ENCODE peak calls at places on chromosomes 2 and 18, in six cellular contexts. R, X, C, V, B and M are unnamed samples.

GRCh38 chr18:47917923-47918610 is 12.4 kb downstream of the SMAD2 start:
- DNase-seq in B (no peak), X (no peak), C (no peak), R (no peak), V (no peak), M (no peak)

GRCh38 chr2:85064927-85065630 is 68.1 kb upstream of the TCF7L1 start:
- DNase-seq in R (no peak), C (no peak), V (no peak), B (no peak), X (no peak), M (no peak)

GRCh38 chr18:2547477-2548087 is 23.7 kb downstream of the METTL4 start:
- DNase-seq in C (no peak), R (no peak), V (peak; percentile 83), B (peak; percentile 71), X (no peak), M (no peak)

GRCh38 chr2:237310515-237311114 is 103.3 kb downstream of the COL6A3 start:
- DNase-seq in R (no peak), X (no peak), V (no peak), B (peak; percentile 77), C (no peak), M (no peak)

GRCh38 chr2:133414486-133415209 is 153.6 kb downstream of the NCKAP5 start:
- DNase-seq in B (peak; percentile 82), V (peak; percentile 29), R (no peak), X (no peak), C (no peak), M (no peak)

GRCh38 chr2:120434909-120435308 is 89.0 kb downstream of the INHBB start:
- DNase-seq in B (no peak), R (no peak), X (no peak), V (no peak), C (no peak), M (no peak)

GRCh38 chr2:201797175-201797840 is 9.0 kb upstream of the CDK15 start:
- DNase-seq in R (no peak), B (peak; percentile 85), C (no peak), X (no peak), V (no peak), M (no peak)

GRCh38 chr2:240557808-240558207 is at the start of gene ANKMY1:
- DNase-seq in B (peak; percentile 67), X (no peak), V (no peak), C (no peak), R (peak; percentile 56), M (peak; percentile 71)

GRCh38 chr2:106137944-106138903 is 55.9 kb downstream of the UXS1 start:
- DNase-seq in R (peak; percentile 31), V (no peak), C (no peak), X (no peak), B (peak; percentile 48), M (no peak)

GRCh38 chr2:218079943-218080913 is 11.2 kb downstream of the RUFY4 start:
- DNase-seq in R (no peak), V (no peak), X (no peak), C (no peak), B (no peak), M (no peak)

GRCh38 chr2:182824056-182824758 is 42.2 kb downstream of the FRZB start:
- DNase-seq in V (no peak), X (no peak), B (no peak), R (no peak), C (no peak), M (no peak)

GRCh38 chr2:66431840-66432511 is 2.9 kb upstream of the MEIS1 start:
- DNase-seq in X (no peak), R (no peak), V (no peak), C (no peak), B (no peak), M (peak; percentile 63)

GRCh38 chr2:11377915-11378649 is 33.6 kb upstream of the ROCK2 start:
- DNase-seq in B (peak; percentile 79), R (no peak), X (no peak), V (peak; percentile 32), C (no peak), M (peak; percentile 89)

GRCh38 chr2:176174850-176175728 is 13.4 kb upstream of the HOXD1 start:
- DNase-seq in C (no peak), B (no peak), V (peak; percentile 77), X (no peak), R (no peak), M (no peak)

GRCh38 chr2:119260636-119261497 is 37.2 kb downstream of the STEAP3 start:
- DNase-seq in R (no peak), X (no peak), B (peak; percentile 12), C (no peak), V (no peak), M (no peak)

GRCh38 chr2:160076935-160077334 is 14.5 kb upstream of the PLA2R1 start:
- DNase-seq in B (no peak), C (no peak), X (no peak), V (no peak), R (no peak), M (no peak)

GRCh38 chr2:164706522-164706921 is 85.2 kb upstream of the GRB14 start:
- DNase-seq in C (no peak), X (no peak), V (no peak), R (no peak), B (peak; percentile 76), M (no peak)

GRCh38 chr2:160803881-160804280 is 310.3 kb upstream of the RBMS1 start:
- DNase-seq in B (no peak), V (no peak), X (no peak), C (no peak), R (no peak), M (no peak)

GRCh38 chr2:197285361-197285760 is 25.2 kb downstream of the ANKRD44 start:
- DNase-seq in C (no peak), V (no peak), X (no peak), R (no peak), B (no peak), M (no peak)

GRCh38 chr2:128262315-128263253 is 56.1 kb downstream of the HS6ST1 start:
- DNase-seq in C (no peak), R (no peak), X (no peak), V (no peak), B (no peak), M (no peak)

GRCh38 chr2:72037322-72037721 is 110.3 kb downstream of the CYP26B1 start:
- DNase-seq in C (no peak), V (no peak), R (no peak), B (no peak), X (no peak), M (no peak)

GRCh38 chr18:14930076-14930475 is 182.1 kb downstream of the ANKRD30B start:
- DNase-seq in R (no peak), B (no peak), C (no peak), V (no peak), X (no peak), M (no peak)

GRCh38 chr2:85787981-85788340 is 34.2 kb downstream of the ATOH8 start:
- DNase-seq in B (no peak), C (no peak), X (no peak), R (no peak), V (no peak), M (no peak)

GRCh38 chr18:58694720-58695468 is 23.6 kb downstream of the MALT1 start:
- DNase-seq in X (no peak), C (no peak), V (no peak), B (no peak), R (no peak), M (no peak)

GRCh38 chr18:58690259-58690658 is 19.0 kb downstream of the MALT1 start:
- DNase-seq in C (no peak), R (no peak), B (no peak), X (no peak), V (no peak), M (no peak)

GRCh38 chr18:58691256-58691655 is 20.0 kb downstream of the MALT1 start:
- DNase-seq in R (no peak), B (no peak), C (no peak), V (no peak), X (no peak), M (no peak)

GRCh38 chr18:58694221-58694620 is 23.0 kb downstream of the MALT1 start:
- DNase-seq in V (no peak), X (no peak), C (no peak), B (no peak), R (no peak), M (no peak)

DNA sequence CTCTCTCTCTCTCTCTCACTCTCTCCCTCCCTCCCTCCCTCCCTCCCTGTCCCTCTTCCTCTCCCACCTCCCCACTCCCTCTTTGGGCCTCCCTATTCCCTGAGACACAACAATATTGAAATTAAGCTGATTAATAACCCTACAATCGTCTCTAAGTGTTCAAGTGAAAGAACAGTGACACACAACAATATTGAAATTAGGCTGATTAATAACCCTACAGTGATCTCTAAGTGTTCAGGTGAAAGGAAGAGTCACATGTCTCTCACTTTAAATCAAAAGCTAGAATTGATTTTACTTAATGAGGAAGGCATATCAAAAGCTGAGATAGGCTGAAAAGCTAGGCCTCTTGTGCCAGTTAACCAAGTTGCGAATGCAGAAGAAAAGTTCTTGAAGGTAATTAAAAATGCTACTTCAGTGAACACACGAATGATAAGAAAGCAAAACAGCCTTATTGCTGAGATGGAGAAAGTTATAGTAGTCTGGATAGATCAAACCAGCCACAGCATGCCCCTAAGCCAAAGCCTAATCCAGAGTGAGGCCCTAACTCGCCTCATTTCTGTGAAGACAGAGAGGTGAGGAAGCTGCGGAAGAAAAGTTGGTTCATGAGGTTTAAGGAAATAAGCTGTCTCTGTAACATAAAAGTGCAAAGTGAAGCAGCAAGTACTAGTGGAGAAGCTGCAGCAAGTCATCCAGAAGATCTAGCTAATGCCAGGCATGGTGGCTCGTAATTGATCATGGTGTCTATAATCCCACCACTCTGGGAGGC is 21.3 kb downstream of the MALT1 start:
- DNase-seq in R (no peak), X (no peak), C (no peak), V (no peak), B (no peak), M (no peak)
- H3K4me1 ChIP-seq in R (peaks cover 6% of the 10 kb centered on the region), X (peaks cover 7% of the 10 kb centered on the region), C (no peaks in the 10 kb centered on the region), V (no peaks in the 10 kb centered on the region), B (no peaks in the 10 kb centered on the region), M (no peaks in the 10 kb centered on the region)

GRCh38 chr18:75317723-75318122 is 107.1 kb downstream of the TSHZ1 start:
- DNase-seq in R (no peak), X (no peak), B (no peak), C (no peak), V (no peak), M (no peak)

GRCh38 chr18:75314606-75315005 is 104.0 kb downstream of the TSHZ1 start:
- DNase-seq in X (peak; percentile 3), R (no peak), C (no peak), V (no peak), B (no peak), M (no peak)

GRCh38 chr18:75314117-75314516 is 103.5 kb downstream of the TSHZ1 start:
- DNase-seq in C (no peak), V (peak; percentile 51), X (no peak), R (no peak), B (no peak), M (no peak)

GRCh38 chr18:75317300-75317699 is 106.7 kb downstream of the TSHZ1 start:
- DNase-seq in V (no peak), R (no peak), C (no peak), B (no peak), X (no peak), M (no peak)

GRCh38 chr18:75316826-75317225 is 106.2 kb downstream of the TSHZ1 start:
- DNase-seq in R (no peak), X (no peak), C (no peak), B (no peak), V (no peak), M (no peak)
- H3K4me1 ChIP-seq in R (no peaks in the 10 kb centered on the region), X (no peaks in the 10 kb centered on the region), C (no peaks in the 10 kb centered on the region), B (no peaks in the 10 kb centered on the region), V (no peaks in the 10 kb centered on the region), M (no peaks in the 10 kb centered on the region)

GRCh38 chr2:172086349-172087190 is 1.3 kb downstream of the DLX1 start:
- DNase-seq in B (no peak), R (no peak), C (no peak), X (no peak), V (no peak), M (no peak)
- H3K4me1 ChIP-seq in B (no peaks in the 10 kb centered on the region), R (peaks cover 26% of the 10 kb centered on the region), C (peaks cover 34% of the 10 kb centered on the region), X (peaks cover 24% of the 10 kb centered on the region), V (peaks cover 22% of the 10 kb centered on the region), M (peaks cover 42% of the 10 kb centered on the region)

GRCh38 chr2:230737791-230738226 is 25.2 kb downstream of the CAB39 start:
- DNase-seq in V (no peak), X (no peak), B (no peak), C (no peak), R (no peak), M (no peak)
- H3K4me1 ChIP-seq in V (peaks cover 31% of the 10 kb centered on the region), X (peaks cover 8% of the 10 kb centered on the region), B (peaks cover 13% of the 10 kb centered on the region), C (peaks cover 34% of the 10 kb centered on the region), R (peaks cover 30% of the 10 kb centered on the region), M (peaks cover 68% of the 10 kb centered on the region)